ENCODE peak calls at places on chromosome 7, in six cellular contexts. I is transverse colon, Y is HCT116, M is vagina, J is Panc1, U is HL-60. Z is an unnamed sample.

GRCh38 chr7:114082934-114083647 is 164.3 kb upstream of the PPP1R3A start:
- DNase-seq in I (peak), Y (no peak), M (no peak), J (no peak), U (no peak), Z (no peak)

GRCh38 chr7:103009466-103010219 is 65.0 kb downstream of the FBXL13 start:
- DNase-seq in I (peak), Y (no peak), M (no peak), J (no peak), U (peak), Z (no peak)

GRCh38 chr7:27141591-27142561 is 1.6 kb downstream of the HOXA5 start:
- DNase-seq in I (peak), Y (no peak), M (no peak), J (no peak), U (no peak), Z (peak)

GRCh38 chr7:116021237-116021636 is 9.3 kb downstream of the TFEC start:
- DNase-seq in I (no peak), Y (no peak), M (no peak), J (no peak), U (no peak), Z (no peak)

GRCh38 chr7:26321440-26321839 is 29.8 kb downstream of the SNX10 start:
- DNase-seq in I (no peak), Y (no peak), M (no peak), J (no peak), U (no peak), Z (no peak)

GRCh38 chr7:2000801-2001321 is 231.9 kb downstream of the MAD1L1 start:
- DNase-seq in I (no peak), Y (no peak), M (no peak), J (no peak), U (no peak), Z (no peak)

GRCh38 chr7:20784311-20785210 is 2.1 kb downstream of the SP8 start:
- DNase-seq in I (no peak), Y (no peak), M (no peak), J (no peak), U (no peak), Z (no peak)

GRCh38 chr7:106460792-106461254 is 176.0 kb upstream of the NAMPT start:
- DNase-seq in I (no peak), Y (peak), M (no peak), J (no peak), U (no peak), Z (no peak)

GRCh38 chr7:131400833-131401593 is 73.3 kb downstream of the MKLN1 start:
- DNase-seq in I (no peak), Y (no peak), M (no peak), J (no peak), U (no peak), Z (no peak)

GRCh38 chr7:93262535-93262934 is 30.4 kb downstream of the VPS50 start:
- DNase-seq in I (no peak), Y (no peak), M (no peak), J (no peak), U (no peak), Z (no peak)

GRCh38 chr7:142629588-142630260 is 119.5 kb upstream of the PRSS1 start:
- DNase-seq in I (no peak), Y (no peak), M (no peak), J (no peak), U (no peak), Z (no peak)

GRCh38 chr7:47711776-47712175 is 129.9 kb upstream of the TNS3 start:
- DNase-seq in I (no peak), Y (no peak), M (no peak), J (no peak), U (no peak), Z (no peak)

GRCh38 chr7:17444673-17445072 is 146.2 kb downstream of the AHR start:
- DNase-seq in I (no peak), Y (peak), M (no peak), J (no peak), U (no peak), Z (no peak)

GRCh38 chr7:1562611-1563051 is 6.6 kb upstream of the TMEM184A start:
- DNase-seq in I (no peak), Y (no peak), M (no peak), J (no peak), U (no peak), Z (no peak)

GRCh38 chr7:94289071-94289470 is 105.6 kb upstream of the COL1A2 start:
- DNase-seq in I (peak), Y (peak), M (no peak), J (peak), U (peak), Z (peak)

GRCh38 chr7:94395141-94396041 is 696 bp downstream of the COL1A2 start:
- DNase-seq in I (peak), Y (peak), M (no peak), J (peak), U (peak), Z (no peak)

GRCh38 chr7:50854247-50854646 is 71.6 kb upstream of the GRB10 start:
- DNase-seq in I (no peak), Y (no peak), M (peak), J (no peak), U (no peak), Z (no peak)

GRCh38 chr7:158587425-158588084 is at the start of gene PTPRN2:
- DNase-seq in I (peak), Y (no peak), M (no peak), J (no peak), U (no peak), Z (peak)

GRCh38 chr7:76064208-76064970 is 16.5 kb downstream of the MDH2 start:
- DNase-seq in I (no peak), Y (no peak), M (no peak), J (no peak), U (no peak), Z (no peak)

GRCh38 chr7:116630932-116631449 is 41.0 kb upstream of the MET start:
- DNase-seq in I (peak), Y (peak), M (no peak), J (peak), U (no peak), Z (peak)

GRCh38 chr7:47381132-47381495 is 200.8 kb downstream of the TNS3 start:
- DNase-seq in I (no peak), Y (no peak), M (no peak), J (no peak), U (no peak), Z (no peak)

GRCh38 chr7:140542226-140542625 is 62.9 kb upstream of the MKRN1 start:
- DNase-seq in I (no peak), Y (no peak), M (peak), J (no peak), U (no peak), Z (no peak)

GRCh38 chr7:2959343-2959680 is 84.4 kb downstream of the CARD11 start:
- DNase-seq in I (no peak), Y (no peak), M (no peak), J (no peak), U (no peak), Z (peak)

GRCh38 chr7:30452278-30452930 is 26.2 kb downstream of the NOD1 start:
- DNase-seq in I (no peak), Y (no peak), M (no peak), J (no peak), U (no peak), Z (no peak)

GRCh38 chr7:48180981-48181380 is 9.7 kb downstream of the ABCA13 start:
- DNase-seq in I (no peak), Y (no peak), M (no peak), J (no peak), U (no peak), Z (no peak)

GRCh38 chr7:100612730-100613446 is 548 bp downstream of the MOSPD3 start:
- DNase-seq in I (no peak), Y (no peak), M (no peak), J (no peak), U (no peak), Z (no peak)

GRCh38 chr7:137975223-137975622 is 26.7 kb downstream of the CREB3L2 start:
- DNase-seq in I (no peak), Y (no peak), M (no peak), J (no peak), U (no peak), Z (no peak)

GRCh38 chr7:19491821-19492452 is 216.9 kb downstream of the POLR1F start:
- DNase-seq in I (no peak), Y (peak), M (no peak), J (peak), U (no peak), Z (no peak)

GRCh38 chr7:95205821-95206220 is 118.5 kb downstream of the PON1 start:
- DNase-seq in I (no peak), Y (peak), M (no peak), J (no peak), U (no peak), Z (no peak)

GRCh38 chr7:157409753-157410727 is 73.2 kb downstream of the DNAJB6 start:
- DNase-seq in I (no peak), Y (no peak), M (no peak), J (no peak), U (no peak), Z (no peak)

GRCh38 chr7:46545790-46546189 is 624.7 kb upstream of the IGFBP3 start:
- DNase-seq in I (no peak), Y (peak), M (no peak), J (peak), U (no peak), Z (no peak)

GRCh38 chr7:77799078-77799964 is 748 bp downstream of the PHTF2 start:
- DNase-seq in I (peak), Y (peak), M (no peak), J (no peak), U (peak), Z (peak)

GRCh38 chr7:50866343-50867047 is 83.8 kb upstream of the GRB10 start:
- DNase-seq in I (no peak), Y (no peak), M (no peak), J (no peak), U (no peak), Z (no peak)

GRCh38 chr7:130970696-130971095 is 236.7 kb upstream of the KLF14 start:
- DNase-seq in I (no peak), Y (no peak), M (no peak), J (no peak), U (no peak), Z (no peak)

GRCh38 chr7:156380261-156380660 is 260.3 kb upstream of the RNF32 start:
- DNase-seq in I (no peak), Y (no peak), M (no peak), J (no peak), U (no peak), Z (no peak)
- TF ChIP-seq POLR2AphosphoS5 in I (no peak), Y (no peak), M (no peak), J (no peak), U (no peak), Z (no peak)

GRCh38 chr7:134153493-134154093 is 26.5 kb downstream of the LRGUK start:
- DNase-seq in I (no peak), Y (no peak), M (no peak), J (no peak), U (no peak), Z (no peak)

GRCh38 chr7:134154581-134155130 is 27.5 kb downstream of the LRGUK start:
- DNase-seq in I (no peak), Y (no peak), M (no peak), J (no peak), U (no peak), Z (no peak)

GRCh38 chr7:134155220-134155619 is 28.1 kb downstream of the LRGUK start:
- DNase-seq in I (no peak), Y (no peak), M (no peak), J (no peak), U (no peak), Z (no peak)

DNA sequence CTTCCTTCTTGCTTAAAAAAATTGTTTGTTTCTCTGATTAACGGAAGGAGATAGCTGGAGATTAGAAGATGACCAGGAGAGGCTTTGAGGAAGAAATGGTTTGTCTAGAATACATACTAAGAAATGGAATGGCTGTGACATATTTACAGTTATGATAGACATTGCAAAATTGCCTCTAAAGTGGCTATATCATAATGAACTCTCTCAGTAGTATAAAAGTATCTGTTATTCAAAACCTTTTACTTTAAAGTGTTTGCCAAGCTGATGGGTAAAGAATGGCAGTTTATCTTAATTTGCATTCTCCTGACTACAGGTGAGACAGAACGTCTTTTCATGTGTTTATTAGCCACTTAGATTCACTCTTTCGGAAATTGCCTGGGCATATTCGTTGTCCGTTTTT is 28.7 kb downstream of the LRGUK start:
- DNase-seq in I (no peak), Y (no peak), M (no peak), J (no peak), U (no peak), Z (no peak)
- TF ChIP-seq POLR2AphosphoS5 in I (no peak), Y (no peak), M (no peak), J (no peak), U (no peak), Z (no peak)

GRCh38 chr7:151599401-151600227 is 79.9 kb upstream of the RHEB start:
- DNase-seq in I (peak), Y (peak), M (no peak), J (peak), U (no peak), Z (peak)

GRCh38 chr7:151601521-151602305 is 82.0 kb upstream of the RHEB start:
- DNase-seq in I (no peak), Y (no peak), M (no peak), J (no peak), U (no peak), Z (peak)

GRCh38 chr7:151595702-151596340 is 76.1 kb upstream of the RHEB start:
- DNase-seq in I (no peak), Y (no peak), M (peak), J (no peak), U (no peak), Z (no peak)

GRCh38 chr7:151597541-151597940 is 77.8 kb upstream of the RHEB start:
- DNase-seq in I (no peak), Y (no peak), M (no peak), J (no peak), U (no peak), Z (no peak)

GRCh38 chr7:151598045-151598444 is 78.3 kb upstream of the RHEB start:
- DNase-seq in I (no peak), Y (peak), M (peak), J (peak), U (no peak), Z (no peak)
- TF ChIP-seq POLR2AphosphoS5 in I (peak), Y (no peak), M (no peak), J (no peak), U (no peak), Z (no peak)

GRCh38 chr7:28708033-28708451 is 250.1 kb downstream of the TRIL start:
- DNase-seq in I (no peak), Y (no peak), M (no peak), J (no peak), U (no peak), Z (no peak)
- TF ChIP-seq POLR2AphosphoS5 in I (no peak), Y (no peak), M (no peak), J (no peak), U (no peak), Z (no peak)

GRCh38 chr7:41955475-41956243 is 252.8 kb upstream of the INHBA start:
- DNase-seq in I (peak), Y (no peak), M (peak), J (no peak), U (peak), Z (peak)
- TF ChIP-seq POLR2AphosphoS5 in I (peak), Y (no peak), M (peak), J (peak), U (peak), Z (peak)

GRCh38 chr7:230274-230673 is 37.9 kb downstream of the FAM20C start:
- DNase-seq in I (no peak), Y (no peak), M (no peak), J (no peak), U (no peak), Z (no peak)

GRCh38 chr7:227940-228339 is 35.6 kb downstream of the FAM20C start:
- DNase-seq in I (no peak), Y (no peak), M (no peak), J (no peak), U (no peak), Z (no peak)

GRCh38 chr7:231030-231857 is 38.9 kb downstream of the FAM20C start:
- DNase-seq in I (no peak), Y (no peak), M (no peak), J (no peak), U (no peak), Z (no peak)

GRCh38 chr7:228610-229009 is 36.2 kb downstream of the FAM20C start:
- DNase-seq in I (no peak), Y (no peak), M (no peak), J (no peak), U (no peak), Z (no peak)

DNA sequence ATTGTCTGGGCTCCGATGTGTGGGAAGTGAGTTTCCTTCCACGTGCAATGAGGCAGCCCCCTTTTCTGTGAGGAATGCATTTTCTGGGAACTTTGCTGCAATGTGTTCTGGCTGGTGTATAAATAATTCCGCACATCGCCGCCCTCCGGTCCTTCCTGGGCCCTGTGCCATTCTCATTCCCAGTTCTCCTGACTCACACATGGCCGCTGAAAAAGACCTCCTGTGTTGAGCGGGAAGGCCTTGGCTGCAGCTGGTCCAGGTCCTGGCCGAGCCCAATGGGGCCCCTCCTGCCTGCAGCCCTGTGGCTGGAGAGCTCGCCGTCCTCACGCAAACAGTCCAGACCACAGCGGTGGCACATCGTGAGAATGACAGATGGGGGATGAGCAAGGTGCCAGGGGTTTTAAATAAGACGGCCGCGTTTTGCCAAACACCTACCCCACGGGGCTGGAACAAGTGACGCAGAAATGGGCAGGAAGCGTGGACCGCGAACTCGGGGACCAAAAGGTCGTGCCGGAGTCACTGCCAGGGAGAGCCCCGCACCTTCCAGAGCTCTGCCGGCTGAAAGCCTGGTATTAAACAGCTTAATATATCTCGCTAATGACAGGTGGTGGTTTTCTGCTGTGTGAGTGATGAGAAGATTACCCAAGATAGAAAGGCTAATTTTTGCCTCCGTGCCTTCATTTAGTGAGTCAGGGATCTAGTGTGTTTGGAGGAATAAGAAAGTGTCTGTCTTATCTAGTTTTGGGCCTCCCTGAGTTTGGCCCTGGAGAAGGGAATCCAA is 37.0 kb downstream of the FAM20C start:
- DNase-seq in I (peak), Y (no peak), M (peak), J (no peak), U (no peak), Z (peak)
- TF ChIP-seq POLR2AphosphoS5 in I (peak), Y (no peak), M (peak), J (no peak), U (no peak), Z (peak)

DNA sequence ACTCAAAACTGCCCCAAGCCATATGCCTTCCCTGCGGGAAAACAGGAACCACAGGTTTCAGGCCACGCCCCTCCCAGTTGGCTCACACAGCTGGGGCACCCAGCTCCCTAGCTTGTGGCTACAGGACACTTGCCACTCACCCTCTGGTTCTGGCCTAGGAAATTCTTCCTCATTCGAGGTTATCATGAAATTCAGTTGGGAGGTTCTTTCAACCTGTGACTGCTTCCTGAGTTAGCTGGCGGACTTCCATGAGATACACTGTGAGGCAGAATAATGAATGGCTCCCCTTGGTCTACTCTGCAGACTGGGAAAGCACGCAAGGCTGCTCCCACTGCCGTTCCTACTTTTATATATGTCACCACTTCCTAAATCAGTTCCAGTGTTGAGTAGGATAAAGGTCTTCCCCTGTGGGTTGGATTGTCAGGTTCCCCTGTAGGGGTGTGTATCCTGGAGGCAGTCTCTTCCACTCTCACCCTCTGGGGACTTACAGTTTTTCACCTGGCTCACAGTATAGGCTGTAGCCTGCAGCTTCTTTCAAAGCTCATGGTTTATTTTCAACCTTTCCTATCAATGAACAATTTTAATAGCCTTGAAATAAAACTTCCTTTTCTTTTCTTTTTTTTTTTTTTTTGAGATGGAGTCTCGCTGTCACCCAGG is 37.0 kb downstream of the GPR22 start:
- DNase-seq in I (peak), Y (peak), M (no peak), J (no peak), U (peak), Z (peak)
- TF ChIP-seq POLR2AphosphoS5 in I (peak), Y (peak), M (no peak), J (no peak), U (peak), Z (no peak)

DNA sequence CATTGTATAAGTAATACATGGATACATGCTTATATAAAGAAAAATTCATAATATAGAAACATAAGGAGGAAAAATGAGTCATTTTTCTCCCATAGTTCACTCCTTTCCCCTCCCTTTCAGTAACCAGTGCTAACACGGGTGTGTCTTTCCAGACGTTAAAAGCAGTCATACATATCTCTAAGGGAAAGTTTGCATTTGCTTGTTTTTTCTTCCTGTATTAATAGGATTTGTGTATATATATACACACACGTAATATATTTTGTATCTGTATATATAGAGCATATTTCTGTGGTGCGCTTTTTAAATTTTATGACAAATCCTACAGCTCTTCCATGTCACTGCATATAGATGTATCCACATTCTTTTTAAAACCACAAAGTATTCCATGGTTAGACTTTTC is 78.8 kb downstream of the RALA start:
- DNase-seq in I (no peak), Y (no peak), M (no peak), J (no peak), U (no peak), Z (no peak)
- TF ChIP-seq POLR2AphosphoS5 in I (no peak), Y (no peak), M (no peak), J (no peak), U (no peak), Z (no peak)